ENCODE peak calls at places on chromosome 13, in nine cellular contexts. One of them, this sample, is unnamed. For H3K27me3 and H3K36me3, the result is how much of the 10 kb centered on the place peaks cover.

GRCh38 chr13:51122868-51123267 is 11.8 kb upstream of the C13orf42 start:
- DNase-seq in thyroid gland: no peak
- DNase-seq in transverse colon: no peak
- DNase-seq in K562: no peak
- DNase-seq in HCT116: no peak
- DNase-seq in Peyer's patch: no peak
- DNase-seq in H1: no peak
- DNase-seq in body of pancreas: no peak
- DNase-seq in sigmoid colon: no peak
- DNase-seq in this sample: no peak

GRCh38 chr13:41708648-41709175 is 251.4 kb downstream of the RGCC start:
- DNase-seq in sigmoid colon: peak
- DNase-seq in thyroid gland: peak
- DNase-seq in K562: no peak
- DNase-seq in HCT116: no peak
- DNase-seq in H1: no peak
- DNase-seq in transverse colon: no peak
- DNase-seq in body of pancreas: peak
- DNase-seq in Peyer's patch: no peak
- DNase-seq in this sample: no peak

GRCh38 chr13:39415403-39415802 is 187.6 kb downstream of the LHFPL6 start:
- DNase-seq in transverse colon: no peak
- DNase-seq in Peyer's patch: no peak
- DNase-seq in HCT116: peak
- DNase-seq in thyroid gland: peak
- DNase-seq in body of pancreas: peak
- DNase-seq in K562: no peak
- DNase-seq in sigmoid colon: peak
- DNase-seq in H1: no peak
- DNase-seq in this sample: peak

GRCh38 chr13:109357751-109358150 is 428.6 kb downstream of the IRS2 start:
- DNase-seq in HCT116: no peak
- DNase-seq in transverse colon: no peak
- DNase-seq in Peyer's patch: no peak
- DNase-seq in thyroid gland: no peak
- DNase-seq in K562: no peak
- DNase-seq in H1: no peak
- DNase-seq in body of pancreas: no peak
- DNase-seq in sigmoid colon: no peak
- DNase-seq in this sample: no peak

GRCh38 chr13:108226184-108226583 is 8.0 kb downstream of the ABHD13 start:
- DNase-seq in sigmoid colon: no peak
- DNase-seq in body of pancreas: no peak
- DNase-seq in thyroid gland: no peak
- DNase-seq in HCT116: no peak
- DNase-seq in transverse colon: no peak
- DNase-seq in H1: no peak
- DNase-seq in K562: peak
- DNase-seq in Peyer's patch: no peak
- DNase-seq in this sample: no peak

GRCh38 chr13:81393110-81393509 is 1052.2 kb upstream of the SPRY2 start:
- DNase-seq in body of pancreas: no peak
- DNase-seq in Peyer's patch: no peak
- DNase-seq in HCT116: no peak
- DNase-seq in H1: no peak
- DNase-seq in K562: no peak
- DNase-seq in thyroid gland: no peak
- DNase-seq in sigmoid colon: no peak
- DNase-seq in transverse colon: no peak
- DNase-seq in this sample: no peak

GRCh38 chr13:97367016-97367415 is 67.0 kb upstream of the RAP2A start:
- DNase-seq in HCT116: no peak
- DNase-seq in H1: no peak
- DNase-seq in sigmoid colon: no peak
- DNase-seq in K562: no peak
- DNase-seq in thyroid gland: no peak
- DNase-seq in body of pancreas: peak
- DNase-seq in Peyer's patch: no peak
- DNase-seq in transverse colon: no peak
- DNase-seq in this sample: no peak

GRCh38 chr13:26601669-26602068 is 44.2 kb downstream of the WASF3 start:
- DNase-seq in thyroid gland: no peak
- DNase-seq in HCT116: no peak
- DNase-seq in H1: no peak
- DNase-seq in Peyer's patch: no peak
- DNase-seq in K562: no peak
- DNase-seq in sigmoid colon: no peak
- DNase-seq in body of pancreas: no peak
- DNase-seq in transverse colon: no peak
- DNase-seq in this sample: no peak

GRCh38 chr13:35478384-35479222 is 2.1 kb upstream of the MAB21L1 start:
- DNase-seq in H1: no peak
- DNase-seq in body of pancreas: no peak
- DNase-seq in Peyer's patch: no peak
- DNase-seq in sigmoid colon: peak
- DNase-seq in K562: no peak
- DNase-seq in HCT116: no peak
- DNase-seq in transverse colon: no peak
- DNase-seq in thyroid gland: no peak
- DNase-seq in this sample: no peak

GRCh38 chr13:108220042-108220441 is 1.9 kb downstream of the ABHD13 start:
- DNase-seq in body of pancreas: peak
- DNase-seq in HCT116: peak
- DNase-seq in thyroid gland: peak
- DNase-seq in sigmoid colon: no peak
- DNase-seq in K562: peak
- DNase-seq in Peyer's patch: no peak
- DNase-seq in transverse colon: peak
- DNase-seq in H1: no peak
- DNase-seq in this sample: no peak

GRCh38 chr13:24505256-24505655 is 7.3 kb downstream of the PARP4 start:
- DNase-seq in transverse colon: no peak
- DNase-seq in sigmoid colon: no peak
- DNase-seq in HCT116: no peak
- DNase-seq in Peyer's patch: no peak
- DNase-seq in thyroid gland: no peak
- DNase-seq in body of pancreas: peak
- DNase-seq in K562: peak
- DNase-seq in H1: no peak
- DNase-seq in this sample: no peak

GRCh38 chr13:101499406-101499805 is 46.9 kb downstream of the ITGBL1 start:
- DNase-seq in thyroid gland: no peak
- DNase-seq in K562: no peak
- DNase-seq in H1: no peak
- DNase-seq in transverse colon: no peak
- DNase-seq in Peyer's patch: no peak
- DNase-seq in sigmoid colon: no peak
- DNase-seq in HCT116: no peak
- DNase-seq in body of pancreas: no peak
- DNase-seq in this sample: no peak

GRCh38 chr13:73536865-73537264 is 478.1 kb downstream of the KLF5 start:
- DNase-seq in K562: no peak
- DNase-seq in HCT116: no peak
- DNase-seq in body of pancreas: no peak
- DNase-seq in sigmoid colon: no peak
- DNase-seq in Peyer's patch: no peak
- DNase-seq in transverse colon: no peak
- DNase-seq in thyroid gland: no peak
- DNase-seq in H1: no peak
- DNase-seq in this sample: no peak

GRCh38 chr13:73531014-73531413 is 472.2 kb downstream of the KLF5 start:
- DNase-seq in transverse colon: no peak
- DNase-seq in sigmoid colon: no peak
- DNase-seq in body of pancreas: no peak
- DNase-seq in Peyer's patch: no peak
- DNase-seq in K562: no peak
- DNase-seq in HCT116: no peak
- DNase-seq in thyroid gland: peak
- DNase-seq in H1: no peak
- DNase-seq in this sample: no peak

GRCh38 chr13:73535341-73535740 is 476.5 kb downstream of the KLF5 start:
- DNase-seq in HCT116: no peak
- DNase-seq in thyroid gland: no peak
- DNase-seq in body of pancreas: no peak
- DNase-seq in Peyer's patch: no peak
- DNase-seq in transverse colon: no peak
- DNase-seq in H1: no peak
- DNase-seq in sigmoid colon: no peak
- DNase-seq in K562: no peak
- DNase-seq in this sample: no peak

GRCh38 chr13:73532582-73532981 is 473.8 kb downstream of the KLF5 start:
- DNase-seq in HCT116: no peak
- DNase-seq in body of pancreas: no peak
- DNase-seq in Peyer's patch: no peak
- DNase-seq in K562: no peak
- DNase-seq in transverse colon: no peak
- DNase-seq in thyroid gland: no peak
- DNase-seq in sigmoid colon: no peak
- DNase-seq in H1: no peak
- DNase-seq in this sample: no peak

GRCh38 chr13:73533111-73533510 is 474.3 kb downstream of the KLF5 start:
- DNase-seq in HCT116: no peak
- DNase-seq in Peyer's patch: no peak
- DNase-seq in thyroid gland: no peak
- DNase-seq in H1: no peak
- DNase-seq in sigmoid colon: no peak
- DNase-seq in K562: no peak
- DNase-seq in body of pancreas: no peak
- DNase-seq in transverse colon: no peak
- DNase-seq in this sample: no peak
- H3K27me3 ChIP-seq in HCT116: under half
- H3K27me3 ChIP-seq in Peyer's patch: under half
- H3K27me3 ChIP-seq in thyroid gland: under half
- H3K27me3 ChIP-seq in H1: under half
- H3K27me3 ChIP-seq in sigmoid colon: under half
- H3K27me3 ChIP-seq in K562: under half
- H3K27me3 ChIP-seq in body of pancreas: under half
- H3K27me3 ChIP-seq in transverse colon: under half
- H3K27me3 ChIP-seq in this sample: under half

GRCh38 chr13:99558570-99559180 is 57.4 kb downstream of the TM9SF2 start:
- DNase-seq in HCT116: no peak
- DNase-seq in H1: no peak
- DNase-seq in sigmoid colon: no peak
- DNase-seq in body of pancreas: no peak
- DNase-seq in transverse colon: no peak
- DNase-seq in K562: no peak
- DNase-seq in thyroid gland: no peak
- DNase-seq in Peyer's patch: no peak
- DNase-seq in this sample: no peak
- H3K36me3 ChIP-seq in HCT116: under half
- H3K36me3 ChIP-seq in H1: under half
- H3K36me3 ChIP-seq in sigmoid colon: under half
- H3K36me3 ChIP-seq in body of pancreas: under half
- H3K36me3 ChIP-seq in transverse colon: under half
- H3K36me3 ChIP-seq in K562: half or more
- H3K36me3 ChIP-seq in thyroid gland: under half
- H3K36me3 ChIP-seq in Peyer's patch: half or more
- H3K36me3 ChIP-seq in this sample: under half

DNA sequence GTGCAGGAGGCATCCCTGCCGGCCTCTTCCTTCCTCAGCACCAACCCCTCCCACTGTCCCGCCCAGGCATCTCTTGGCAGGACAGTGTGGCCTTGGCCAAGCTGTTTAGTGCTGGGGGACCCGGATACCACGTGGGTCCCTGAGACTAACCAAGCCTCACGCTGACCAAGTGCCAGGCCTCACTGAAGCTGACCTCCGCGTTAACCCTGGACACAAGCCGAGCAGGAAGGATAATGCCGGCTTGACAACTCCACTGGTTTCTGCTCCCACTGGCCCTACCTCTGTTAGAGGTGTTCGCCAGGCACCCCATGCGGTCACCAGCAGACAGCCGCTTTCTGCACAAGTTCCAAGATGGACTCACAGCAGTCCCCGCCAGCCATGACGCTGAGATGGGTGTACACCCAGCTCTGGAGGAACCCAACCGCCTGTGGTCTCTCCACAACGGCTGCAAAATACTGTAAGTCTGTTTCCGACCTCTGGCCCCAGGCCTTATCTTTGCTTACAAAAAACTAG is 12.4 kb downstream of the GRTP1 start:
- DNase-seq in H1: no peak
- DNase-seq in Peyer's patch: no peak
- DNase-seq in thyroid gland: peak
- DNase-seq in body of pancreas: peak
- DNase-seq in HCT116: no peak
- DNase-seq in sigmoid colon: peak
- DNase-seq in K562: no peak
- DNase-seq in transverse colon: no peak
- DNase-seq in this sample: no peak
- TF ChIP-seq POLR2A in H1: no peak
- TF ChIP-seq POLR2A in Peyer's patch: no peak
- TF ChIP-seq POLR2A in thyroid gland: no peak
- TF ChIP-seq POLR2A in body of pancreas: no peak
- TF ChIP-seq POLR2A in HCT116: no peak
- TF ChIP-seq POLR2A in sigmoid colon: no peak
- TF ChIP-seq POLR2A in K562: no peak
- TF ChIP-seq POLR2A in transverse colon: no peak
- TF ChIP-seq POLR2A in this sample: no peak

DNA sequence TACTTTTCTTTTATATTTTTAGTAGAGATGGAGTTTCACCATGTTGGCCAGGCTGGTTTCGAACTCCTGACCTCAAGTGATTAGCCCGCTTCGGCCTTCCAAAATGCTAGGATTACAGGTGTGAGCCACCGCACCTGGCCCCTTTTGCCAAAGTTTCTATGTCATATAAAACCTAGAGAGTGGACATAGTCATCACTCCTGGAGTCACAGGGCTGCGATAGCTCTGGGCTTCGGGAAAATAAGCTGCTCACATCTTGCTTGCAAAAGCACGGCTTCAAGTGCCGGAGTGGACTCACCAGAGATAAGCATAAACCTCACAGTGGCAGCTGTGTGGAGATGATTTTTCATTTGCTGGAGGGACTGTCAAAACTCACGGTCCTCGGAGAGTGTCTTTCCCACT is 171.2 kb downstream of the TEX29 start:
- DNase-seq in transverse colon: no peak
- DNase-seq in HCT116: no peak
- DNase-seq in Peyer's patch: no peak
- DNase-seq in sigmoid colon: peak
- DNase-seq in K562: no peak
- DNase-seq in H1: no peak
- DNase-seq in body of pancreas: no peak
- DNase-seq in thyroid gland: no peak
- DNase-seq in this sample: no peak
- H3K27me3 ChIP-seq in transverse colon: under half
- H3K27me3 ChIP-seq in HCT116: under half
- H3K27me3 ChIP-seq in Peyer's patch: under half
- H3K27me3 ChIP-seq in sigmoid colon: under half
- H3K27me3 ChIP-seq in K562: under half
- H3K27me3 ChIP-seq in H1: under half
- H3K27me3 ChIP-seq in body of pancreas: under half
- H3K27me3 ChIP-seq in thyroid gland: under half
- H3K27me3 ChIP-seq in this sample: under half

GRCh38 chr13:32511482-32511881 is 27.1 kb downstream of the N4BP2L2 start:
- DNase-seq in body of pancreas: no peak
- DNase-seq in H1: no peak
- DNase-seq in K562: no peak
- DNase-seq in Peyer's patch: no peak
- DNase-seq in sigmoid colon: no peak
- DNase-seq in HCT116: no peak
- DNase-seq in thyroid gland: no peak
- DNase-seq in transverse colon: no peak
- DNase-seq in this sample: no peak

GRCh38 chr13:32515246-32515645 is 23.3 kb downstream of the N4BP2L2 start:
- DNase-seq in Peyer's patch: no peak
- DNase-seq in body of pancreas: no peak
- DNase-seq in transverse colon: no peak
- DNase-seq in K562: no peak
- DNase-seq in sigmoid colon: no peak
- DNase-seq in H1: no peak
- DNase-seq in HCT116: no peak
- DNase-seq in thyroid gland: no peak
- DNase-seq in this sample: no peak
- H3K36me3 ChIP-seq in Peyer's patch: half or more
- H3K36me3 ChIP-seq in body of pancreas: under half
- H3K36me3 ChIP-seq in transverse colon: under half
- H3K36me3 ChIP-seq in K562: under half
- H3K36me3 ChIP-seq in sigmoid colon: under half
- H3K36me3 ChIP-seq in H1: under half
- H3K36me3 ChIP-seq in HCT116: under half
- H3K36me3 ChIP-seq in thyroid gland: under half
- H3K36me3 ChIP-seq in this sample: under half

This sample was measured in prostate gland.